ENCODE peak calls at places on chromosomes 11 and 22, in six cellular contexts. One of them, this sample, is unnamed.

GRCh38 chr11:7448126-7448525 is 37.2 kb upstream of the OLFML1 start:
- DNase-seq in SJCRH30: no peak
- DNase-seq in body of pancreas: no peak
- DNase-seq in testis: no peak
- DNase-seq in lung: no peak
- DNase-seq in bronchial epithelial cell: no peak
- DNase-seq in this sample: no peak

GRCh38 chr22:25451480-25452114 is 112.9 kb upstream of the GRK3 start:
- DNase-seq in SJCRH30: no peak
- DNase-seq in body of pancreas: no peak
- DNase-seq in testis: peak
- DNase-seq in lung: no peak
- DNase-seq in bronchial epithelial cell: peak
- DNase-seq in this sample: no peak

GRCh38 chr11:74731301-74732094 is at the start of gene CHRDL2:
- DNase-seq in SJCRH30: no peak
- DNase-seq in body of pancreas: peak
- DNase-seq in testis: peak
- DNase-seq in lung: no peak
- DNase-seq in bronchial epithelial cell: no peak
- DNase-seq in this sample: peak

GRCh38 chr11:8841899-8842298 is 69.1 kb upstream of the AKIP1 start:
- DNase-seq in SJCRH30: no peak
- DNase-seq in body of pancreas: no peak
- DNase-seq in testis: no peak
- DNase-seq in lung: no peak
- DNase-seq in bronchial epithelial cell: peak
- DNase-seq in this sample: no peak

GRCh38 chr11:64865286-64866172 is 12.9 kb downstream of the EHD1 start:
- DNase-seq in SJCRH30: no peak
- DNase-seq in body of pancreas: no peak
- DNase-seq in testis: no peak
- DNase-seq in lung: no peak
- DNase-seq in bronchial epithelial cell: no peak
- DNase-seq in this sample: no peak

GRCh38 chr11:10026514-10026913 is 267.5 kb downstream of the SBF2 start:
- DNase-seq in SJCRH30: no peak
- DNase-seq in body of pancreas: no peak
- DNase-seq in testis: no peak
- DNase-seq in lung: no peak
- DNase-seq in bronchial epithelial cell: no peak
- DNase-seq in this sample: no peak

GRCh38 chr22:40002935-40003715 is 8.4 kb downstream of the FAM83F start:
- DNase-seq in SJCRH30: peak
- DNase-seq in body of pancreas: no peak
- DNase-seq in testis: no peak
- DNase-seq in lung: no peak
- DNase-seq in bronchial epithelial cell: no peak
- DNase-seq in this sample: no peak

GRCh38 chr22:44455963-44456358 is 42.1 kb downstream of the RTL6 start:
- DNase-seq in SJCRH30: no peak
- DNase-seq in body of pancreas: no peak
- DNase-seq in testis: no peak
- DNase-seq in lung: no peak
- DNase-seq in bronchial epithelial cell: no peak
- DNase-seq in this sample: no peak

GRCh38 chr11:110355011-110355744 is 58.8 kb upstream of the RDX start:
- DNase-seq in SJCRH30: peak
- DNase-seq in body of pancreas: no peak
- DNase-seq in testis: peak
- DNase-seq in lung: no peak
- DNase-seq in bronchial epithelial cell: no peak
- DNase-seq in this sample: no peak

GRCh38 chr11:132601863-132602262 is 930.4 kb downstream of the OPCML start:
- DNase-seq in SJCRH30: no peak
- DNase-seq in body of pancreas: no peak
- DNase-seq in testis: no peak
- DNase-seq in lung: no peak
- DNase-seq in bronchial epithelial cell: peak
- DNase-seq in this sample: no peak

GRCh38 chr11:66386171-66387069 is 14.9 kb upstream of the SLC29A2 start:
- DNase-seq in SJCRH30: peak
- DNase-seq in body of pancreas: peak
- DNase-seq in testis: peak
- DNase-seq in lung: peak
- DNase-seq in bronchial epithelial cell: peak
- DNase-seq in this sample: peak

GRCh38 chr11:27718346-27718852 is 18.1 kb upstream of the BDNF start:
- DNase-seq in SJCRH30: peak
- DNase-seq in body of pancreas: peak
- DNase-seq in testis: peak
- DNase-seq in lung: no peak
- DNase-seq in bronchial epithelial cell: peak
- DNase-seq in this sample: peak

GRCh38 chr22:45493286-45493771 is 9.4 kb upstream of the FBLN1 start:
- DNase-seq in SJCRH30: no peak
- DNase-seq in body of pancreas: peak
- DNase-seq in testis: no peak
- DNase-seq in lung: no peak
- DNase-seq in bronchial epithelial cell: no peak
- DNase-seq in this sample: no peak

GRCh38 chr22:30824711-30825110 is 130.0 kb downstream of the OSBP2 start:
- DNase-seq in SJCRH30: no peak
- DNase-seq in body of pancreas: no peak
- DNase-seq in testis: no peak
- DNase-seq in lung: no peak
- DNase-seq in bronchial epithelial cell: no peak
- DNase-seq in this sample: no peak

GRCh38 chr22:36375071-36375980 is 12.4 kb downstream of the MYH9 start:
- DNase-seq in SJCRH30: no peak
- DNase-seq in body of pancreas: no peak
- DNase-seq in testis: no peak
- DNase-seq in lung: peak
- DNase-seq in bronchial epithelial cell: peak
- DNase-seq in this sample: no peak

GRCh38 chr22:36376265-36376664 is 11.5 kb downstream of the MYH9 start:
- DNase-seq in SJCRH30: no peak
- DNase-seq in body of pancreas: no peak
- DNase-seq in testis: no peak
- DNase-seq in lung: no peak
- DNase-seq in bronchial epithelial cell: no peak
- DNase-seq in this sample: no peak

GRCh38 chr22:36373258-36373579 is 14.5 kb downstream of the MYH9 start:
- DNase-seq in SJCRH30: no peak
- DNase-seq in body of pancreas: peak
- DNase-seq in testis: no peak
- DNase-seq in lung: peak
- DNase-seq in bronchial epithelial cell: peak
- DNase-seq in this sample: no peak

GRCh38 chr22:36377022-36377631 is 10.6 kb downstream of the MYH9 start:
- DNase-seq in SJCRH30: no peak
- DNase-seq in body of pancreas: no peak
- DNase-seq in testis: no peak
- DNase-seq in lung: no peak
- DNase-seq in bronchial epithelial cell: peak
- DNase-seq in this sample: no peak

DNA sequence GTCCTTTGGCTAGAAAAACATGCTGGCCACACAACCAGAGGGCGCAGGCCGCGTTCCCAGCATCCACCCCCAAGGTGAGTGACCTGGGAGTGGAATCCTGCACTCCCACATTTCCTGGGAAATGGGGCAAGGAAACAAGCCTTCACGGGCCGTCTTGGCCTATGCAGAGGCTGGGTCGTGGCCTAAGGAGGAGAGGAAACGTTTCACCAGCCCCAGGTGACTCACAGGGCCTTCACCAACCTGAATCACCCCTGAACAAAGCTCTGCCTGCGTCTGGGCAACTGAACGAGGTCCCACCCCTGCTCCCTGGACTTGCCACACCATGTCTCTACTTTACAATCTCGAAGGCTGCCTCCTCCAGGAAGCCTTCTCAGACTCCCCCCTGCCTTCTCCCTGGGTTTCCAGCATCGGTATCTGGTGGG is 13.2 kb downstream of the MYH9 start:
- DNase-seq in SJCRH30: no peak
- DNase-seq in body of pancreas: no peak
- DNase-seq in testis: no peak
- DNase-seq in lung: no peak
- DNase-seq in bronchial epithelial cell: peak
- DNase-seq in this sample: no peak
- H3K4me3 ChIP-seq in SJCRH30: no peak
- H3K4me3 ChIP-seq in body of pancreas: no peak
- H3K4me3 ChIP-seq in testis: no peak
- H3K4me3 ChIP-seq in lung: no peak
- H3K4me3 ChIP-seq in bronchial epithelial cell: no peak
- H3K4me3 ChIP-seq in this sample: no peak

GRCh38 chr11:68028802-68029475 is 1.5 kb upstream of the NDUFS8 start:
- DNase-seq in SJCRH30: no peak
- DNase-seq in body of pancreas: no peak
- DNase-seq in testis: no peak
- DNase-seq in lung: no peak
- DNase-seq in bronchial epithelial cell: peak
- DNase-seq in this sample: no peak
- H3K4me3 ChIP-seq in SJCRH30: no peak
- H3K4me3 ChIP-seq in body of pancreas: no peak
- H3K4me3 ChIP-seq in testis: no peak
- H3K4me3 ChIP-seq in lung: no peak
- H3K4me3 ChIP-seq in bronchial epithelial cell: no peak
- H3K4me3 ChIP-seq in this sample: no peak

DNA sequence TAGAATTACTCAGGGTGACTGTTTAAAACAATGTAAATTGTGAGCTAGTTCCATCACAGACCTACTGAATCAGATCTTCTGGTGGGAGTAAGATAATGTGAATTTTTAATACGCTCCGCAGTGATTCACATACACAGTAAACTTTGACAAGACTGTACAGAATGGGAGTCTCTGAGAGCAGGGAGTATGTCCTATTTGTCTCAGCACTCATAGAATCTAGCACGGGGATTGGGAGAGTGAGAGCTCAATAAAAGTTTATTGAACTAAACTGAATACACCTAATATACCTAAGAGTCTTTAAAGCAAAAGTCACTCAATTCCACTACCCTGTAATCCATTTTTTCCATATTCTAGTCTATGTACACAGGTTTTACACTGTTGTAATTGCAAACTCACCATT is 11.2 kb upstream of the GAB2 start:
- DNase-seq in SJCRH30: no peak
- DNase-seq in body of pancreas: no peak
- DNase-seq in testis: no peak
- DNase-seq in lung: no peak
- DNase-seq in bronchial epithelial cell: no peak
- DNase-seq in this sample: no peak
- H3K4me3 ChIP-seq in SJCRH30: no peak
- H3K4me3 ChIP-seq in body of pancreas: no peak
- H3K4me3 ChIP-seq in testis: no peak
- H3K4me3 ChIP-seq in lung: no peak
- H3K4me3 ChIP-seq in bronchial epithelial cell: no peak
- H3K4me3 ChIP-seq in this sample: no peak

DNA sequence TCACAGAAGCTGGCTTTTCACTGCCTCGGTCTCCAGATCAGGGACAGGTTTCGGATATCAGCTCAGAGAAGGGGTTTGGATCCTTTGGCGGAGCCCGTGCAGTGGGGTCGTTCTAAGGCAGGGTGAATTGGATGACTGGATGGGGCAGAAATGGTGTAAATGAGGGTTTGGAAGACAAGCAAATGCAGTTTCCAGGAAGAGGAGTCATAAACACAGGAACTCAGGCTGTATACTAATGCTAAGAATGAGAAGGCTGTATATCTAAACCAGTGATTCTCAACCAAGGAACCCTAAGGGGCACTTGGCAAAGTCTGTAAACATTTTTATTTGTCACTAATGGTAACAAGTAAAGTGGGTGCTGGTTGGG is 896.5 kb downstream of the KCNA4 start:
- DNase-seq in SJCRH30: no peak
- DNase-seq in body of pancreas: no peak
- DNase-seq in testis: no peak
- DNase-seq in lung: no peak
- DNase-seq in bronchial epithelial cell: peak
- DNase-seq in this sample: no peak
- H3K4me3 ChIP-seq in SJCRH30: no peak
- H3K4me3 ChIP-seq in body of pancreas: no peak
- H3K4me3 ChIP-seq in testis: no peak
- H3K4me3 ChIP-seq in lung: no peak
- H3K4me3 ChIP-seq in bronchial epithelial cell: no peak
- H3K4me3 ChIP-seq in this sample: no peak

GRCh38 chr22:29152045-29152380 is 53.7 kb upstream of the EMID1 start:
- DNase-seq in SJCRH30: peak
- DNase-seq in body of pancreas: no peak
- DNase-seq in testis: no peak
- DNase-seq in lung: no peak
- DNase-seq in bronchial epithelial cell: no peak
- DNase-seq in this sample: no peak
- H3K4me3 ChIP-seq in SJCRH30: no peak
- H3K4me3 ChIP-seq in body of pancreas: no peak
- H3K4me3 ChIP-seq in testis: no peak
- H3K4me3 ChIP-seq in lung: no peak
- H3K4me3 ChIP-seq in bronchial epithelial cell: no peak
- H3K4me3 ChIP-seq in this sample: no peak

DNA sequence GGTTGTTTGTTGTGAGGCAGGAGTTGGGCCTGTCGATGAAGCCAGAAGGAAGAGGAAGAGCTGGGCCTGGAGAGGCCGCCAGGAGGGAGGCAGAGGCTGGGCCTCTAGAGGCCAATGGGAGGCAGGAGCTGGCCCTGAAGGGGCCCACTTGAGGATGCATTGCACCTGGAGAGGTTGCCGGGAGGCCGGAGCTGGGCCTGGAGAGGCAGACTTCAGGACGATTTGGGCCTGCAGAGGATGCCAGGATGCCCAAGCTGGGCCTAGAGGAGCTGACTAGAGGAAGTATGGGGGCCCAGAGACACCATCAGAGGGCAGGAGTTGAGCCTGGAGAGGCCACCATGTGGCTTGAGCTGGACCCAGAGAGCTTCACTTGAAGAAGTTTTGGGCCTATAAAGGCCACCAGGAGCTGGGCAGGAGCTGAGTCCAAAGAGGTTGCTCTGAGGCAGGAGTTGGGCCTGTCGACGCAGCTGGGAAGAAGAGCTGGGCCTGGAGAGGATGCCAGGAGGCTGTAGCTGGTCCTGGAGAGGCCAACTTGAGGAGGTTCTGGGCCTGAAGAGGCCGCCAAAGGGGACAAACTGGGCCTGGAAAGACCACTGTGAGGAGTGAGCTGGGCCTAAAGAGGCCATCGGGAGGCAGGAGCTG is 39.0 kb downstream of the OR4C45 start:
- DNase-seq in SJCRH30: no peak
- DNase-seq in body of pancreas: no peak
- DNase-seq in testis: no peak
- DNase-seq in lung: no peak
- DNase-seq in bronchial epithelial cell: no peak
- DNase-seq in this sample: no peak
- H3K4me3 ChIP-seq in SJCRH30: no peak
- H3K4me3 ChIP-seq in body of pancreas: no peak
- H3K4me3 ChIP-seq in testis: no peak
- H3K4me3 ChIP-seq in lung: no peak
- H3K4me3 ChIP-seq in bronchial epithelial cell: no peak
- H3K4me3 ChIP-seq in this sample: no peak